ENCODE peak calls at places on chromosomes 6 and 20, in eight cellular contexts. R is esophagus muscularis mucosa, C is GM12891, N is spleen, G is transverse colon, M is stomach, Q is HCT116, O is K562. B is an unnamed sample.

GRCh38 chr6:136527831-136528230 is 22.4 kb downstream of the MAP7 start:
- DNase-seq in R (no peak), C (no peak), N (no peak), G (no peak), M (no peak), Q (no peak), O (no peak), B (no peak)

GRCh38 chr6:39444479-39445019 is 122.0 kb upstream of the KCNK16 start:
- DNase-seq in R (no peak), C (no peak), N (no peak), G (no peak), M (no peak), Q (no peak), O (no peak), B (no peak)

GRCh38 chr20:8389381-8390368 is 257.6 kb downstream of the PLCB1 start:
- DNase-seq in R (no peak), C (no peak), N (no peak), G (no peak), M (no peak), Q (peak), O (peak), B (no peak)

GRCh38 chr20:45946149-45946970 is 11.9 kb downstream of the PCIF1 start:
- DNase-seq in R (peak), C (no peak), N (peak), G (peak), M (peak), Q (no peak), O (no peak), B (no peak)

GRCh38 chr6:32254761-32255211 is 30.9 kb upstream of the NOTCH4 start:
- DNase-seq in R (no peak), C (no peak), N (no peak), G (no peak), M (no peak), Q (no peak), O (no peak), B (no peak)

GRCh38 chr6:88376759-88377387 is 210.7 kb upstream of the CNR1 start:
- DNase-seq in R (no peak), C (no peak), N (no peak), G (no peak), M (no peak), Q (no peak), O (no peak), B (no peak)

GRCh38 chr6:167506443-167507231 is 181.8 kb downstream of the TTLL2 start:
- DNase-seq in R (no peak), C (no peak), N (no peak), G (no peak), M (no peak), Q (no peak), O (no peak), B (no peak)

GRCh38 chr6:16818992-16819626 is 57.8 kb upstream of the ATXN1 start:
- DNase-seq in R (no peak), C (no peak), N (no peak), G (no peak), M (no peak), Q (no peak), O (no peak), B (no peak)

GRCh38 chr20:62470003-62470402 is 5.8 kb downstream of the GATA5 start:
- DNase-seq in R (no peak), C (no peak), N (no peak), G (no peak), M (peak), Q (no peak), O (no peak), B (no peak)

GRCh38 chr20:21613512-21613911 is 92.0 kb upstream of the PAX1 start:
- DNase-seq in R (peak), C (no peak), N (no peak), G (peak), M (peak), Q (no peak), O (no peak), B (no peak)

GRCh38 chr20:8309638-8310037 is 177.6 kb downstream of the PLCB1 start:
- DNase-seq in R (no peak), C (no peak), N (no peak), G (no peak), M (no peak), Q (no peak), O (no peak), B (no peak)

GRCh38 chr6:48184644-48185043 is 73.6 kb upstream of the PTCHD4 start:
- DNase-seq in R (no peak), C (no peak), N (no peak), G (no peak), M (no peak), Q (no peak), O (no peak), B (no peak)

GRCh38 chr6:149888659-149889058 is 9.3 kb downstream of the RAET1E start:
- DNase-seq in R (no peak), C (no peak), N (no peak), G (no peak), M (no peak), Q (no peak), O (no peak), B (no peak)

GRCh38 chr6:44820366-44821158 is 433.1 kb downstream of the CDC5L start:
- DNase-seq in R (no peak), C (no peak), N (no peak), G (no peak), M (no peak), Q (no peak), O (no peak), B (no peak)

GRCh38 chr6:107633680-107634141 is 143.8 kb downstream of the SOBP start:
- DNase-seq in R (no peak), C (no peak), N (no peak), G (no peak), M (no peak), Q (no peak), O (no peak), B (no peak)

GRCh38 chr6:4371207-4371921 is 236.0 kb upstream of the ECI2 start:
- DNase-seq in R (no peak), C (no peak), N (no peak), G (no peak), M (peak), Q (no peak), O (peak), B (no peak)

GRCh38 chr6:168953461-168953860 is 300.2 kb downstream of the THBS2 start:
- DNase-seq in R (no peak), C (no peak), N (no peak), G (no peak), M (no peak), Q (no peak), O (no peak), B (no peak)

GRCh38 chr6:2738373-2738979 is 12.2 kb downstream of the MYLK4 start:
- DNase-seq in R (no peak), C (peak), N (no peak), G (peak), M (peak), Q (peak), O (peak), B (no peak)

GRCh38 chr20:38243617-38244016 is 16.9 kb downstream of the KIAA1755 start:
- DNase-seq in R (no peak), C (no peak), N (peak), G (no peak), M (no peak), Q (no peak), O (no peak), B (no peak)

GRCh38 chr6:124854338-124854922 is 107.8 kb upstream of the RNF217 start:
- DNase-seq in R (no peak), C (no peak), N (no peak), G (no peak), M (no peak), Q (no peak), O (no peak), B (no peak)

GRCh38 chr6:43310624-43311023 is 2.0 kb upstream of the CRIP3 start:
- DNase-seq in R (no peak), C (no peak), N (no peak), G (no peak), M (no peak), Q (no peak), O (no peak), B (no peak)

GRCh38 chr6:127582777-127583462 is 5.9 kb downstream of the C6orf58 start:
- DNase-seq in R (no peak), C (no peak), N (no peak), G (no peak), M (no peak), Q (peak), O (no peak), B (no peak)

GRCh38 chr6:114000066-114000465 is 29.1 kb upstream of the HDAC2 start:
- DNase-seq in R (no peak), C (no peak), N (no peak), G (no peak), M (no peak), Q (no peak), O (no peak), B (no peak)

GRCh38 chr6:41658551-41659069 is 20.3 kb downstream of the MDFI start:
- DNase-seq in R (no peak), C (no peak), N (peak), G (no peak), M (no peak), Q (no peak), O (no peak), B (no peak)

GRCh38 chr20:55581519-55581918 is 423.8 kb downstream of the CBLN4 start:
- DNase-seq in R (no peak), C (no peak), N (no peak), G (no peak), M (no peak), Q (no peak), O (no peak), B (no peak)

GRCh38 chr20:60007452-60007851 is 49.2 kb downstream of the CDH26 start:
- DNase-seq in R (no peak), C (no peak), N (no peak), G (no peak), M (no peak), Q (no peak), O (no peak), B (no peak)

GRCh38 chr6:3814539-3814938 is 34.6 kb upstream of the FAM50B start:
- DNase-seq in R (no peak), C (no peak), N (no peak), G (no peak), M (no peak), Q (no peak), O (no peak), B (no peak)

GRCh38 chr6:63140682-63141318 is 70.5 kb upstream of the FKBP1C start:
- DNase-seq in R (no peak), C (no peak), N (no peak), G (no peak), M (no peak), Q (no peak), O (no peak), B (no peak)

GRCh38 chr6:81486234-81486633 is 266.2 kb downstream of the TENT5A start:
- DNase-seq in R (no peak), C (no peak), N (no peak), G (no peak), M (no peak), Q (no peak), O (no peak), B (no peak)

GRCh38 chr6:128572286-128572685 is 51.9 kb upstream of the PTPRK start:
- DNase-seq in R (no peak), C (no peak), N (no peak), G (no peak), M (no peak), Q (no peak), O (no peak), B (no peak)

GRCh38 chr20:9359561-9360308 is 154.7 kb upstream of the LAMP5 start:
- DNase-seq in R (no peak), C (no peak), N (no peak), G (peak), M (peak), Q (peak), O (peak), B (no peak)

GRCh38 chr6:26268659-26269402 is 96.2 kb upstream of the BTN3A2 start:
- DNase-seq in R (no peak), C (no peak), N (no peak), G (peak), M (no peak), Q (no peak), O (no peak), B (no peak)

GRCh38 chr6:145736854-145737181 is 1.5 kb upstream of the EPM2A start:
- DNase-seq in R (no peak), C (no peak), N (no peak), G (peak), M (no peak), Q (no peak), O (no peak), B (no peak)

GRCh38 chr6:145733770-145734169 is 1.6 kb downstream of the EPM2A start:
- DNase-seq in R (no peak), C (no peak), N (no peak), G (no peak), M (no peak), Q (no peak), O (peak), B (no peak)

GRCh38 chr6:145733207-145733606 is 2.1 kb downstream of the EPM2A start:
- DNase-seq in R (no peak), C (no peak), N (no peak), G (no peak), M (no peak), Q (no peak), O (no peak), B (no peak)

GRCh38 chr6:145734486-145735355 is 599 bp downstream of the EPM2A start:
- DNase-seq in R (peak), C (peak), N (peak), G (peak), M (peak), Q (peak), O (peak), B (peak)

DNA sequence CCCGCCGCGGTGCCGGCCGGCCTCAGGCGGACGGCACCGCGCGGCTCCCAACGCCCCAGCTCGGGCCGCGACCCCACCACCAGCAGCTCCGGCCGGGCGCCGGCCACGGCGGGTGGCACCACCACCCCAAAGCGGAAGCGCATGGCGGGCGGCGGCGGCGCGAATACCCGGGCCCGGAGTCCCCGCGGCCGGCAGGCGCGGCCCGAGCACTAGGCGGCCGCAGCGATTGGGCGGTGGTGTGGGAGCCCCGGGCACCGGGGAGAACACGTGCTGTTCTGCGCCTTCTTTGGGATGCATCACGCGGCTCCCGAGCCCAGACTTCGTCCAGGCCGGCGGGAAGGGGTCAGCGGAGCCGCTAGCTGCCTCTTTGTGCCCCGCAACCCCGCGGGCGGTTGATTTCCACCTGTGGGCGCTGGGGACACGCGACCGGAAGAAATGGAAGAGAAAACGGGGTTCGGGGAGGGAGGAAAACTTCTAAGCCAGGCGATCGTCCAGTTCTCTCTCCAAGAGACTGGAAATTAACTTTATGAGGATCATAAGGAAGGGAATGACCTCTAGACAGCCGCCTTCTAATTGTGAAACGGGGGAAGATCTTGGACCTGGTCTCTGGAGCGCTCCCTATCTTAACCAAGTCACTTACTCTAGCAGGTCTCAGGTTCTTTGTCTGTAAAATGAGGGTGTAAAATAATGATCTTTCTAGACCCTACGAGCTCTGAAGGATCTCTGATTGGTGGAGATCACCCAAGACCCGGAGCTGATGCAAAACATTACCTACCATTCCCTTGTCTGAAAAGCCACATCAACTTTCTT is at the start of gene EPM2A:
- DNase-seq in R (peak), C (peak), N (peak), G (peak), M (peak), Q (peak), O (peak), B (peak)
- TF ChIP-seq POLR2A in R (peak), C (peak), N (no peak), G (peak), M (no peak), Q (peak), O (peak), B (peak)

DNA sequence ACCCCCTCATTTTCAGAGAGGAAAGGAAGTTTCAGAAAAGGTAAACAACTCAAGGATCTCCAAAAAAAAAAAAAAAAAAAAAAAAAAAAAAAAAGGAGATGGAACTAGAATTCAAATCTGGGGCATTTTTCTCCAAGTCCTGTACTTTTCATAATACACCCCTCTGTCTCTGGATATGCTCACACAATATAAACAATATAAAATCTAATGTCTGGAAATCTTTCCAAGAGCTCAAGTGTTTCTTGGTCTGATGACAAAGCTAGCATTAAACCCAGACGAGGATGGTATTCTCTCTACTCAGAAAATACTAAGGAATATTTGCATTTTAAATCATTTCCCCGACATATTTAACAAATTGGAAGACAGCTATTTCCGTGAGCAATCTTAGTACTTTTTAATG is 5.8 kb downstream of the GCM1 start:
- DNase-seq in R (no peak), C (no peak), N (no peak), G (no peak), M (no peak), Q (no peak), O (no peak), B (no peak)
- TF ChIP-seq POLR2AphosphoS5 in R (no peak), C (no peak), N (no peak), G (no peak), M (no peak), Q (no peak), O (no peak), B (no peak)

GRCh38 chr6:129921169-129921817 is 60.2 kb upstream of the TMEM244 start:
- DNase-seq in R (no peak), C (no peak), N (no peak), G (no peak), M (no peak), Q (no peak), O (peak), B (no peak)
- TF ChIP-seq POLR2A in R (no peak), C (no peak), N (no peak), G (no peak), M (no peak), Q (no peak), O (no peak), B (no peak)

DNA sequence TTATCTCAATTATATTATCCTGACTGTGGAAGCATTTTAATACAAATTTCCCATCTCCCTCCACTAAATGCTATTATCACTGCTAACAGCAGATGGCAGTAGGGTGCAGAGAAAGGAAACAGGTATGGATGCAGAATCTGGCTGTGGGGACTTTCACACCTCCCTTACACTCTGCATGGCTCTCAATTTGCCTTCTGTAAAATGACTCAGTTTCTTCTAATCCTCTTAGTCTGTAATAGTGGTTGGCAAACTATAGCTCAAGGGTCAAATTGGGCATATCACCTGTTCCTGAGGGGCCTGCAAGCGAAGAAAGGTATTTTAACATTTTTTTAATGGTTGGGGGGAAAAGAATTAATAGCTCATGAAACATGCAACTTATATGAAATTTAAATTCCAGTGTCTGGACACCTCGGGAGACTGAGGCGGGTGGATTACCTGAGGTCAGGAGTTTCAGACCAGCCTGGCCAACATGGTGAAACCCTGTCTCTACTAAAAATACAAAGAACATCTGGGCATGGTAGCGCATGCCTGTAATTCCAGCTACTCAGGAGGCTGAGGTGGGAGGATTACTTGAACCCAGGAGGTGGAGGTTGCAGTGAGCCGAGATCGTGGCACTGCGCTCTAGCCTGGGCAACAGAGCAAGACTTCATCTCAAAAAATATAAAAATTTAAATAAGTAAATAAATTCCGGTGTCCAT is 83.5 kb downstream of the ZMYND8 start:
- DNase-seq in R (no peak), C (no peak), N (no peak), G (peak), M (peak), Q (peak), O (peak), B (no peak)
- TF ChIP-seq POLR2AphosphoS5 in R (peak), C (no peak), N (no peak), G (no peak), M (no peak), Q (no peak), O (no peak), B (no peak)

GRCh38 chr20:64279826-64280459 is 24.4 kb downstream of the PCMTD2 start:
- DNase-seq in R (peak), C (no peak), N (no peak), G (no peak), M (no peak), Q (no peak), O (no peak), B (no peak)
- TF ChIP-seq POLR2A in R (no peak), C (no peak), N (no peak), G (no peak), M (no peak), Q (no peak), O (no peak), B (no peak)

DNA sequence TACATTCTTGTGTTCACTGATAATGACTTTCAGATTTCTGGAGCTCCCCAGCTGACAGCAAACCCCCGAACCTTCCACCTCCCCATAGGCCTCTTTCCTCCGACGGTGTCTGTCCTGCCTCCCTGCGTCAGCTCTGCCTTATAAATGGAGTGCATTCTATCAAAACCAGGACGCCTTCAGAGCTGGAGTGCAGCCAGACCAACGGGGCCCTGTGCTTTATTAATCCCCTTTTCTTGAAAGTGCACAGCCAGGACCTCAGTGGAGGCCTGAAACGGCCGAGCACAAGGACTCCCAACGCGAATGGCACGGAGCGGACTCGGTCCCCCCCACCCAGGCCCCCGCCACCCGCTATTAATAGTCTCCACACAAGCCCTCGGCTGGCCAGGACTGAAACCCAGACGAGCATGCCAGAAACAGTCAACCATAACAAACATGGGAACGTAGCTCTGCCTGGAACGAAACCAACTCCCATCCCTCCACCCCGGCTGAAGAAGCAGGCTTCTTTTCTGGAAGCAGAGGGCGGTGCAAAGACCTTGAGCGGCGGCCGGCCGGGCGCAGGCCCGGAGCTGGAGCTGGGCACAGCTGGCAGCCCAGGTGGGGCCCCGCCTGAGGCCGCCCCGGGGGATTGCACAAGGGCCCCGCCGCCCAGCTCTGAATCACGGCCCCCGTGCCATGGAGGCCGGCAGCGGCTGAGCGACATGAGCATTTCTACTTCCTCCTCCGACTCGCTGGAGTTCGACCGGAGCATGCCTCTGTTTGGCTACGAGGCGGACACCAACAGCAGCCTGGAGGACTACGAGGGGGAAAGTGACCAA is 42.3 kb upstream of the NAA20 start:
- DNase-seq in R (peak), C (no peak), N (peak), G (peak), M (peak), Q (no peak), O (no peak), B (no peak)
- TF ChIP-seq POLR2AphosphoS5 in R (peak), C (no peak), N (peak), G (peak), M (peak), Q (no peak), O (no peak), B (no peak)